ENCODE peak calls at places on chromosome 16, in four cellular contexts. O, U, H and Q are unnamed samples. For H3K4me1, the result is how much of the 10 kb centered on the place peaks cover.

GRCh38 chr16:10180042-10180770 is 2.0 kb downstream of the GRIN2A start:
- DNase-seq in U (no peak), O (no peak), H (no peak), Q (no peak)

GRCh38 chr16:88623858-88624257 is 14.5 kb upstream of the IL17C start:
- DNase-seq in U (no peak), O (no peak), H (no peak), Q (no peak)

GRCh38 chr16:4346205-4346781 is 4.8 kb downstream of the PAM16 start:
- DNase-seq in O (no peak), H (no peak), U (no peak), Q (no peak)

GRCh38 chr16:89506791-89507191 is 1.4 kb upstream of the SPG7 start:
- DNase-seq in H (no peak), U (no peak), O (no peak), Q (no peak)

GRCh38 chr16:12120331-12120981 is 143.9 kb downstream of the SNX29 start:
- DNase-seq in U (no peak), O (no peak), H (no peak), Q (peak)

GRCh38 chr16:77069929-77070328 is 121.1 kb upstream of the MON1B start:
- DNase-seq in H (no peak), O (no peak), U (no peak), Q (no peak)

GRCh38 chr16:64311241-64311640 is 810.6 kb downstream of the CDH11 start:
- DNase-seq in U (no peak), H (no peak), O (no peak), Q (no peak)

GRCh38 chr16:49661465-49662187 is 194.3 kb downstream of the ZNF423 start:
- DNase-seq in O (no peak), H (no peak), U (no peak), Q (no peak)

GRCh38 chr16:70670175-70670574 is 15.7 kb downstream of the MTSS2 start:
- DNase-seq in H (no peak), O (no peak), U (no peak), Q (no peak)

GRCh38 chr16:5504028-5504758 is 406.6 kb upstream of the EEF2KMT start:
- DNase-seq in O (no peak), H (no peak), U (no peak), Q (peak)

GRCh38 chr16:66225696-66226095 is 140.8 kb upstream of the CDH5 start:
- DNase-seq in O (no peak), U (no peak), H (no peak), Q (no peak)

GRCh38 chr16:73125860-73126259 is 77.9 kb upstream of the ZFHX3 start:
- DNase-seq in O (no peak), U (peak), H (no peak), Q (peak)

GRCh38 chr16:4175849-4176248 is 59.6 kb upstream of the ADCY9 start:
- DNase-seq in U (no peak), O (no peak), H (no peak), Q (no peak)

GRCh38 chr16:47753620-47754019 is 292.5 kb downstream of the PHKB start:
- DNase-seq in U (no peak), H (no peak), O (no peak), Q (no peak)
- H3K4me1 ChIP-seq in U (under half), H (under half), O (under half), Q (under half)

GRCh38 chr16:2271848-2272461 is 4.0 kb upstream of the RNPS1 start:
- DNase-seq in U (no peak), H (no peak), O (no peak), Q (no peak)
- H3K27ac ChIP-seq in U (no peak), H (no peak), O (no peak), Q (no peak)

DNA sequence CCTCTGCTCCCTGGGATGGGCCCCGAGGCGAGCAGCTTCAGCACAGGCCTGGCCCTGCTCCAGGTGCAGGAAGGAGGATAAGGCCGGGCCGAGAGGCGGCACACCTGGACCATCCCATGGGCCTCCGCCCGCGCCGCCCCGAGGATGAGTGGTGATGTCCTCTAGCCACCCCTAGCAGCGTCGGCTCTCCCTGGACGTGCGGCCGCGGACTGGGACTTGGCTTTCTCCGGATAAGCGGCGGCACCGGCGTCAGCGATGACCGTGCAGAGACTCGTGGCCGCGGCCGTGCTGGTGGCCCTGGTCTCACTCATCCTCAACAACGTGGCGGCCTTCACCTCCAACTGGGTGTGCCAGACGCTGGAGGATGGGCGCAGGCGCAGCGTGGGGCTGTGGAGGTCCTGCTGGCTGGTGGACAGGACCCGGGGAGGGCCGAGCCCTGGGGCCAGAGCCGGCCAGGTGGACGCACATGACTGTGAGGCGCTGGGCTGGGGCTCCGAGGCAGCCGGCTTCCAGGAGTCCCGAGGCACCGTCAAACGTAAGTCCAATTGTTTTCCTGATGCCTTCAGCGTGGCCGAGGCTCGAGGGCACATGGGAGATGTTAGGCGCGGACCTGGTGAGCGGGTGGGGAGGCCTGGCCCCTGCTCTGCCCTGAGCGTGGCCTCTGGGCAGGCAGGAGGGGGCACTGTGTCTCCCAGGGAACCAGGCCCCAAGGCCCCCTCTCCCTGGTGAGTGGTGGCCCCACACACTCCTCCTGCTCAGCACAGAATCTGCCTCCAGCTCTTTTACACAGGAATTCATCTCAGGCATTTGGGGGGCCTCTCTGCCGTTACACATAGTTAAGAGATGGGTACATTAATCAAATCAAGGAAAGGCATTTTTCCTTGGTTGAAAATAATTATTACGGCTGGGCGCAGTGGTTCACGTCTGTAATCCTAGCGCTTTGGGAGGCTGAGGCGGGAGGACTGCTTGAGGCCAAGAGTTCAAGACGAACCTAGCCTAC is 855 bp downstream of the TMEM204 start:
- DNase-seq in U (no peak), H (no peak), O (no peak), Q (no peak)
- TF ChIP-seq EZH2 in U (no peak), H (no peak), O (no peak), Q (no peak)

GRCh38 chr16:82655720-82656500 is 29.1 kb downstream of the CDH13 start:
- DNase-seq in U (no peak), O (no peak), H (no peak), Q (no peak)

GRCh38 chr16:82655315-82655714 is 28.5 kb downstream of the CDH13 start:
- DNase-seq in O (no peak), H (no peak), U (no peak), Q (peak)

GRCh38 chr16:82651921-82652601 is 25.3 kb downstream of the CDH13 start:
- DNase-seq in U (no peak), H (no peak), O (no peak), Q (no peak)

GRCh38 chr16:82652826-82653225 is 26.1 kb downstream of the CDH13 start:
- DNase-seq in H (no peak), O (no peak), U (no peak), Q (no peak)

GRCh38 chr16:82653550-82654511 is 27.1 kb downstream of the CDH13 start:
- DNase-seq in H (no peak), O (peak), U (peak), Q (peak)
- H3K4me1 ChIP-seq in H (under half), O (under half), U (half or more), Q (under half)

GRCh38 chr16:81403208-81403600 is 41.4 kb upstream of the CMIP start:
- DNase-seq in U (no peak), O (no peak), H (no peak), Q (no peak)

GRCh38 chr16:81408409-81408950 is 36.1 kb upstream of the CMIP start:
- DNase-seq in H (no peak), U (no peak), O (no peak), Q (no peak)

GRCh38 chr16:81409016-81409556 is 35.5 kb upstream of the CMIP start:
- DNase-seq in O (no peak), H (no peak), U (no peak), Q (no peak)

GRCh38 chr16:81403601-81404391 is 40.8 kb upstream of the CMIP start:
- DNase-seq in U (peak), O (peak), H (peak), Q (peak)

DNA sequence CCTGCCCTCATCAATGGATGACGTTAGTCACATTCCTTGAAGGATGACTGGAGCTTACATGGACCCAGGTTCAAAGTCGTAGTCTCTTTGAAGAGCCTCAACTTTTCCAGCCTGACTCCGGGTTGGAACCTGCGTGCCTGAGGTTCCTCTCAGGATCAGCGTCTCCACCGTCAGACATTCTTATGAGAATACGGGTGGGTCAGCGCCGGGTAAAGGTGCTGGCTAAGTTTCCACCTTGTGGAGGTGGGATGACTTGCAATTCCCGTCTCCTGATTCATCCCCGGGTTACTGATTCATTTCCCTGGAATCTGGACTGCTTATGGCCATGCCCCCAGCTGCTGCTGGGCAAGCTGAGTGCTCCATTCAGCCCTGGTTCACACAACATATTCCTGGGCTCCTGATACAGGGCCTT is 38.9 kb upstream of the CMIP start:
- DNase-seq in U (peak), O (peak), H (no peak), Q (no peak)
- H3K27ac ChIP-seq in U (peak), O (peak), H (no peak), Q (no peak)

GRCh38 chr16:28277537-28278388 is 14.6 kb upstream of the SBK1 start:
- DNase-seq in U (peak), O (peak), H (peak), Q (peak)
- TF ChIP-seq EZH2 in U (no peak), O (no peak), H (no peak), Q (no peak)

GRCh38 chr16:86459266-86459665 is 51.1 kb upstream of the FOXF1 start:
- DNase-seq in H (no peak), O (no peak), U (no peak), Q (no peak)
- H3K4me1 ChIP-seq in H (under half), O (under half), U (under half), Q (under half)

GRCh38 chr16:87312008-87312407 is 5.2 kb downstream of the C16orf95 start:
- DNase-seq in H (no peak), U (no peak), O (no peak), Q (no peak)
- H3K27ac ChIP-seq in H (no peak), U (no peak), O (no peak), Q (no peak)